ENCODE peak calls at places on chromosomes 2 and 18, in eight cellular contexts. Z, T, J, W, U, V, P and X are unnamed samples.

GRCh38 chr2:96305979-96306308 is 598 bp upstream of the SNRNP200 start:
- DNase-seq in Z (no peak), T (no peak), J (peak; percentile 4), W (no peak), U (no peak), V (peak; percentile 27), P (no peak), X (no peak)

GRCh38 chr2:64263315-64263714 is 119.1 kb upstream of the PELI1 start:
- DNase-seq in Z (no peak), T (no peak), J (no peak), W (no peak), U (no peak), V (no peak), P (no peak), X (no peak)

GRCh38 chr2:191811807-191812602 is 34.9 kb downstream of the CAVIN2 start:
- DNase-seq in Z (peak; percentile 54), T (peak; percentile 88), J (peak; percentile 70), W (peak; percentile 5), U (peak; percentile 62), V (peak; percentile 60), P (peak; percentile 73), X (no peak)

GRCh38 chr2:217853301-217853881 is 149.4 kb downstream of the TNS1 start:
- DNase-seq in Z (no peak), T (no peak), J (no peak), W (no peak), U (no peak), V (peak; percentile 37), P (no peak), X (no peak)

GRCh38 chr2:7703523-7704144 is 786.4 kb downstream of the RNF144A start:
- DNase-seq in Z (no peak), T (no peak), J (peak; percentile 84), W (no peak), U (no peak), V (no peak), P (no peak), X (no peak)

GRCh38 chr2:174218773-174219172 is 29.6 kb downstream of the OLA1 start:
- DNase-seq in Z (no peak), T (no peak), J (no peak), W (no peak), U (no peak), V (no peak), P (no peak), X (no peak)

GRCh38 chr2:70496819-70497218 is 56.8 kb downstream of the TGFA start:
- DNase-seq in Z (no peak), T (no peak), J (no peak), W (no peak), U (no peak), V (no peak), P (no peak), X (no peak)

GRCh38 chr2:51079945-51080344 is 48.0 kb upstream of the NRXN1 start:
- DNase-seq in Z (no peak), T (no peak), J (no peak), W (no peak), U (no peak), V (no peak), P (no peak), X (no peak)

GRCh38 chr2:124666976-124667375 is 641.9 kb downstream of the CNTNAP5 start:
- DNase-seq in Z (no peak), T (no peak), J (no peak), W (no peak), U (no peak), V (no peak), P (no peak), X (no peak)

GRCh38 chr2:29398384-29399237 is 283.4 kb downstream of the CLIP4 start:
- DNase-seq in Z (no peak), T (peak; percentile 57), J (no peak), W (no peak), U (no peak), V (no peak), P (peak; percentile 15), X (no peak)

GRCh38 chr2:217671871-217672270 is 330.9 kb downstream of the TNS1 start:
- DNase-seq in Z (no peak), T (no peak), J (peak; percentile 5), W (no peak), U (no peak), V (no peak), P (no peak), X (no peak)

GRCh38 chr18:3380384-3380961 is 69.5 kb upstream of the TGIF1 start:
- DNase-seq in Z (no peak), T (no peak), J (no peak), W (peak; percentile 35), U (no peak), V (no peak), P (no peak), X (no peak)

GRCh38 chr18:48940854-48941531 is 9.8 kb downstream of the SMAD7 start:
- DNase-seq in Z (no peak), T (peak; percentile 70), J (no peak), W (peak; percentile 94), U (peak; percentile 71), V (no peak), P (no peak), X (no peak)

GRCh38 chr2:187148059-187148714 is 299.2 kb upstream of the ZSWIM2 start:
- DNase-seq in Z (no peak), T (no peak), J (no peak), W (no peak), U (no peak), V (no peak), P (no peak), X (no peak)

GRCh38 chr2:73832905-73833304 is 4.1 kb downstream of the STAMBP start:
- DNase-seq in Z (peak; percentile 49), T (no peak), J (no peak), W (no peak), U (no peak), V (no peak), P (no peak), X (no peak)

GRCh38 chr2:44579136-44579836 is 217.5 kb downstream of the CAMKMT start:
- DNase-seq in Z (no peak), T (no peak), J (no peak), W (no peak), U (no peak), V (no peak), P (peak; percentile 36), X (no peak)

GRCh38 chr2:239146011-239146641 is 254.7 kb downstream of the HDAC4 start:
- DNase-seq in Z (no peak), T (no peak), J (no peak), W (no peak), U (no peak), V (no peak), P (no peak), X (peak; percentile 68)

GRCh38 chr18:36365836-36366775 is 68.6 kb downstream of the FHOD3 start:
- DNase-seq in Z (no peak), T (no peak), J (no peak), W (no peak), U (no peak), V (no peak), P (no peak), X (no peak)

GRCh38 chr18:32201936-32202335 is 12.1 kb downstream of the MEP1B start:
- DNase-seq in Z (no peak), T (no peak), J (no peak), W (no peak), U (no peak), V (peak; percentile 95), P (no peak), X (no peak)

DNA sequence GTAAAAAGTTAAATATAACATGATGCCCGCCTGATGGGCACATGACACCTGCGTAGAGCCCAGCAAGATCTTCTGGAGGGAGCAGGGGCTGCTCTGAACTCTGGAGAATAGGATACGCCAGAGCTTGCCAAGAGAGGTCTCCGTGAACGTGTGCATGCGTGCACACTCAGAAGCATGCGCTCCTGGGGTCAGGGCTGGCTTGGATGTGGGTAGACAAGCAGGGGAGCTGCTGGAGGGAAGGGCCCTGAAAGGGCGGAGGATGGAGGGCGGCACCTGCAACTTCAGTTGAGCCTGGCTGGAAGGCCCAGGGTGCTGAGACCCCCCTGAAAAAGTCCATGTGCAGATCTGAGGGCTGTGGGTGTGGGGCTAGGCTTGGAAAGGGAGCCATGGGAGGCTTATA is 828.4 kb upstream of the SALL3 start:
- DNase-seq in Z (no peak), T (no peak), J (no peak), W (no peak), U (no peak), V (no peak), P (no peak), X (peak; percentile 57)
- H3K27ac ChIP-seq in Z (no peak overlapping the region), T (no peak overlapping the region), J (no peak overlapping the region), W (no peak overlapping the region), U (no peak overlapping the region), V (no peak overlapping the region), P (no peak overlapping the region), X (no peak overlapping the region)

GRCh38 chr2:200455958-200456421 is 53.9 kb downstream of the KCTD18 start:
- DNase-seq in Z (no peak), T (peak; percentile 72), J (no peak), W (peak; percentile 3), U (no peak), V (no peak), P (no peak), X (no peak)
- H3K4me3 ChIP-seq in Z (no peak overlapping the region), T (no peak overlapping the region), J (no peak overlapping the region), W (no peak overlapping the region), U (no peak overlapping the region), V (no peak overlapping the region), P (no peak overlapping the region), X (no peak overlapping the region)

GRCh38 chr2:105814291-105814940 is 69.7 kb downstream of the NCK2 start:
- DNase-seq in Z (no peak), T (no peak), J (no peak), W (no peak), U (no peak), V (no peak), P (no peak), X (no peak)

GRCh38 chr2:105813405-105813804 is 68.7 kb downstream of the NCK2 start:
- DNase-seq in Z (no peak), T (no peak), J (no peak), W (no peak), U (no peak), V (no peak), P (no peak), X (no peak)

GRCh38 chr2:105809723-105810122 is 65.0 kb downstream of the NCK2 start:
- DNase-seq in Z (no peak), T (no peak), J (no peak), W (no peak), U (no peak), V (no peak), P (no peak), X (no peak)

GRCh38 chr2:105813045-105813315 is 68.3 kb downstream of the NCK2 start:
- DNase-seq in Z (no peak), T (no peak), J (no peak), W (no peak), U (no peak), V (no peak), P (no peak), X (no peak)

GRCh38 chr2:105812180-105813044 is 67.7 kb downstream of the NCK2 start:
- DNase-seq in Z (peak; percentile 41), T (peak; percentile 74), J (no peak), W (no peak), U (no peak), V (no peak), P (peak; percentile 73), X (no peak)
- H3K4me1 ChIP-seq in Z (peaks cover 18% of the 10 kb centered on the region), T (peaks cover 37% of the 10 kb centered on the region), J (peaks cover 30% of the 10 kb centered on the region), W (peaks cover 96% of the 10 kb centered on the region), U (peaks cover 22% of the 10 kb centered on the region), V (no peaks in the 10 kb centered on the region), P (peaks cover 16% of the 10 kb centered on the region), X (peaks cover 20% of the 10 kb centered on the region)

DNA sequence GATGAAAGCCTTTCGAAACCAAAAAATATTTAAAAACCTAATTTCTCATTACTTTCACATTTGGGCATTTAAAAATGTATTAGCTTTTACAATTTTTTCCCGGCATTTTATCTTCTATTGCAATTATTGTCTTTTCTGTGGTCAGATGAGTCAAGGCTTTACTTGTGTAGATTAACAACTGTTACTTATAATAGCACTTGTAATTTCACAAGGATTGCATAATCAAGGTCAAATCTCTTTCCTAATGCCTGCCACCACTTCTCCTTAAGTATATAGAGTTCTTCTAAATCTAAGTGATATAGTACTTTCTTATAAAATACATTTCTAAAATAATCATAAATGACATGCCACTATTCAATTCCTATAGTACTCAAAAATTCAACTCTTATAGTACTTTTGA is 67.2 kb downstream of the SLC8A1 start:
- DNase-seq in Z (no peak), T (no peak), J (no peak), W (no peak), U (no peak), V (no peak), P (no peak), X (no peak)
- H3K27ac ChIP-seq in Z (no peak overlapping the region), T (no peak overlapping the region), J (no peak overlapping the region), W (no peak overlapping the region), U (no peak overlapping the region), V (no peak overlapping the region), P (no peak overlapping the region), X (peak overlapping the region; percentile 64)